ENCODE peak calls at places on chromosomes 7 and 10, in five cellular contexts. T, P, F, V and X are unnamed samples.

GRCh38 chr10:89744021-89744420 is 42.6 kb downstream of the KIF20B start:
- DNase-seq in T (no peak), P (no peak), F (no peak), V (no peak), X (peak; percentile 55)

GRCh38 chr7:25752967-25753791 is 398.8 kb upstream of the NFE2L3 start:
- DNase-seq in T (no peak), P (no peak), F (no peak), V (no peak), X (no peak)

GRCh38 chr10:122263971-122264370 is 7.1 kb upstream of the BTBD16 start:
- DNase-seq in T (peak; percentile 69), P (no peak), F (no peak), V (no peak), X (peak; percentile 88)

GRCh38 chr10:103917326-103918052 is 495 bp downstream of the STN1 start:
- DNase-seq in T (peak; percentile 18), P (no peak), F (peak; percentile 42), V (no peak), X (peak; percentile 46)

GRCh38 chr7:128740996-128741395 is 1.8 kb downstream of the CALU start:
- DNase-seq in T (no peak), P (no peak), F (no peak), V (no peak), X (no peak)

GRCh38 chr7:141074162-141074989 is 512 bp downstream of the TMEM178B start:
- DNase-seq in T (no peak), P (no peak), F (no peak), V (no peak), X (no peak)

GRCh38 chr10:112025228-112025627 is 158.3 kb downstream of the GPAM start:
- DNase-seq in T (no peak), P (no peak), F (no peak), V (no peak), X (no peak)

GRCh38 chr7:27424749-27425148 is 182.1 kb downstream of the EVX1 start:
- DNase-seq in T (no peak), P (no peak), F (no peak), V (no peak), X (no peak)

GRCh38 chr7:139696547-139696946 is 81.3 kb downstream of the HIPK2 start:
- DNase-seq in T (no peak), P (no peak), F (no peak), V (no peak), X (no peak)

GRCh38 chr7:1535695-1536094 is 5.2 kb downstream of the MAFK start:
- DNase-seq in T (no peak), P (no peak), F (no peak), V (no peak), X (no peak)

GRCh38 chr10:63651864-63652263 is 130.7 kb downstream of the REEP3 start:
- DNase-seq in T (no peak), P (no peak), F (no peak), V (no peak), X (no peak)

GRCh38 chr10:89278034-89278535 is 23.8 kb upstream of the IFIT2 start:
- DNase-seq in T (peak; percentile 81), P (no peak), F (peak; percentile 79), V (no peak), X (peak; percentile 98)

GRCh38 chr7:80729586-80730320 is 91.3 kb downstream of the CD36 start:
- DNase-seq in T (no peak), P (no peak), F (no peak), V (no peak), X (peak; percentile 70)

DNA sequence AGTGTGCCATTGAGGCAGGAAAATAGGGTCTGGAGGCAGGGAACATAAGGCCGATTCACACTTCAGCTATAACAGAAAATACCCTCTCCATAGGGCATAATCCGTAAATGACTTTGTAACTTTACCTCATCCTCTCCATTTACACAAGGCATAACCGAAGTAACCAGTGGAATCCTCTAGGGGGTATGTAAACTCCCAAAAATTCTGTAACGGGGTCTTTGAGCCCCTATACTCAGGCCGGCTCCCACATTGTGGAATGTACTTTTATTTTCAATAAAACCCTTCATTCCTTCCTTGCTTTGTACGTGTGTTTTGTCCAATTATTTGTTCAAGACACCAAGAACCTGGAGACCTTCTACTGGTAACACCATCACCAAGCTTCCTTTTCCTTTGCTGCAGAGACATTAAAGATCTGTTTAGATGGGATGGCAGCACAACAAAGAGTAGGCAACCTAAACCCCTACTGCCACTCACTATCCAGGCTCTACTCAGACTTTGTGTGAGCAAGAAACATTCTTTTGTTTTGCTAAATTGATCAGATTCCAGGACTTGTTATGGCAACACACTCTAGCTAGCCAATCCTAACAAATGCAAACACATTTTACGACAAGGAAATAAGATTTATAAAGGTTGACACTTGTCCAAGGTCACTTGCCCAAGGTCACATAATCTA is 99.3 kb downstream of the DGKI start:
- DNase-seq in T (no peak), P (no peak), F (no peak), V (no peak), X (no peak)
- TF ChIP-seq SMC3 in T (no peak), P (no peak), F (no peak), V (no peak), X (no peak)

GRCh38 chr10:91170418-91170817 is 50.0 kb upstream of the PCGF5 start:
- DNase-seq in T (no peak), P (no peak), F (no peak), V (no peak), X (no peak)
- TF ChIP-seq CEBPB in T (no peak), P (no peak), F (no peak), V (no peak), X (no peak)

GRCh38 chr7:107505997-107506682 is 36.3 kb downstream of the GPR22 start:
- DNase-seq in T (peak; percentile 56), P (no peak), F (no peak), V (no peak), X (peak; percentile 16)
- TF ChIP-seq SMC3 in T (no peak), P (no peak), F (no peak), V (no peak), X (no peak)

GRCh38 chr7:43039346-43039745 is 73.1 kb upstream of the HECW1 start:
- DNase-seq in T (no peak), P (no peak), F (no peak), V (no peak), X (no peak)

GRCh38 chr7:43040461-43040860 is 72.0 kb upstream of the HECW1 start:
- DNase-seq in T (no peak), P (no peak), F (no peak), V (no peak), X (no peak)

GRCh38 chr7:43041105-43041504 is 71.3 kb upstream of the HECW1 start:
- DNase-seq in T (no peak), P (no peak), F (no peak), V (no peak), X (no peak)

GRCh38 chr7:43037531-43037930 is 74.9 kb upstream of the HECW1 start:
- DNase-seq in T (no peak), P (no peak), F (no peak), V (no peak), X (no peak)

DNA sequence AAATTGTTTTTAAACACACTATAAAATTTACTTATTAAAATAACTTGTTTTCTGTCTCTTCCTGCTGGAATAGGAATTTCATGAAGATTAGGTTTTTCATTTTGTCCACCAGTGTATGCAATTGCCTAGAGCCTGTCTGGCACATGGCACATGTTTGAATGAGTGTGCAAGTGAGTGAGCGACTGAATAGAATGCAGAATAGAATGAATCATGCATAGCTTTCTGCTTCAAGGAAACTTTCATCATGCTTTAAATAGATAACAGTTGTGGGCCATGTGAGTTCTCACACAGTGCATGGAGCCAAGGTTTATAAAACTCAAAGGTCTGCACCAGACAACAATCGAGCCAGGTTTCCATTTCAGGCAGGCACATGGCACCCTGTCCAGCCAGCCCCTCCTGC is 74.2 kb upstream of the HECW1 start:
- DNase-seq in T (no peak), P (no peak), F (no peak), V (no peak), X (peak; percentile 73)
- TF ChIP-seq CEBPB in T (no peak), P (no peak), F (no peak), V (no peak), X (peak; percentile 10)

GRCh38 chr10:132469197-132469942 is 68.2 kb upstream of the INPP5A start:
- DNase-seq in T (no peak), P (no peak), F (no peak), V (no peak), X (no peak)

GRCh38 chr10:132468651-132469050 is 68.9 kb upstream of the INPP5A start:
- DNase-seq in T (no peak), P (no peak), F (no peak), V (no peak), X (no peak)

GRCh38 chr10:132467464-132468149 is 70.0 kb upstream of the INPP5A start:
- DNase-seq in T (no peak), P (no peak), F (no peak), V (no peak), X (no peak)

GRCh38 chr10:132466520-132467463 is 69.8 kb downstream of the PWWP2B start:
- DNase-seq in T (no peak), P (no peak), F (no peak), V (no peak), X (no peak)

DNA sequence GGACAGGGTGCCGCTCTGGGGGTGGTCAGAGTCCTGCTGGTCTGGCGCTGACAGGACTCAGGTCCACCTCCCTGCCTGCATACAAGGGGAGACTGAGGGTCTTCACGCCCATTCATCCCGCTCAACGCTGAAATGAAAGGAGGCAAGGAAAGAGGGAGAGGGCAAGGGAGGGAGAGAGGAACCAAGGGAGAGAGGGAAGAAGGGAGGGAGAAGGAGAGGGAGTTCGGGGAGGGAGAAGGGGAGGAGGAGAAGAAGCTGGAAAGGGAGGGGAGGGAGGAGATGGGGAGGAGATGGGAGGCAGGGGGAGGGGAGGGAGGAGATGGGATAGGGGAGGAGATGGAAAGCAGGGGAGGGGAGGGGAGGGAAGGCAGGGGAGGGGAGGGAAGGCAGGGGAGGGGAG is 69.4 kb upstream of the INPP5A start:
- DNase-seq in T (no peak), P (no peak), F (no peak), V (no peak), X (no peak)
- TF ChIP-seq SMC3 in T (no peak), P (no peak), F (no peak), V (no peak), X (no peak)